ENCODE peak calls at places on chromosome 21, in six cellular contexts. D, T, P, S, Q and C are unnamed samples.

GRCh38 chr21:27799861-27800260 is 833.0 kb upstream of the ADAMTS5 start:
- DNase-seq in D (no peak), T (no peak), P (no peak), S (no peak), Q (no peak), C (no peak)

GRCh38 chr21:34367320-34367935 is 3.6 kb downstream of the KCNE2 start:
- DNase-seq in D (peak; percentile 33), T (peak; percentile 92), P (peak; percentile 36), S (peak; percentile 64), Q (peak; percentile 91), C (peak; percentile 45)

GRCh38 chr21:36910581-36911307 is 55.7 kb downstream of the HLCS start:
- DNase-seq in D (no peak), T (peak; percentile 1), P (no peak), S (no peak), Q (peak; percentile 34), C (peak; percentile 50)

GRCh38 chr21:15062566-15062965 is 2.2 kb downstream of the NRIP1 start:
- DNase-seq in D (no peak), T (peak; percentile 32), P (no peak), S (peak; percentile 23), Q (no peak), C (no peak)

GRCh38 chr21:45505416-45506021 is 36.7 kb downstream of the SLC19A1 start:
- DNase-seq in D (no peak), T (no peak), P (no peak), S (no peak), Q (no peak), C (no peak)

GRCh38 chr21:35005077-35005476 is 44.0 kb downstream of the RUNX1 start:
- DNase-seq in D (no peak), T (peak; percentile 39), P (no peak), S (no peak), Q (no peak), C (no peak)

GRCh38 chr21:15199414-15199813 is 134.6 kb upstream of the NRIP1 start:
- DNase-seq in D (no peak), T (no peak), P (no peak), S (no peak), Q (no peak), C (no peak)

GRCh38 chr21:33234618-33235520 is 5.1 kb downstream of the IFNAR2 start:
- DNase-seq in D (no peak), T (no peak), P (no peak), S (no peak), Q (no peak), C (no peak)

GRCh38 chr21:44374601-44375280 is 21.3 kb downstream of the TRPM2 start:
- DNase-seq in D (no peak), T (no peak), P (no peak), S (no peak), Q (no peak), C (no peak)

GRCh38 chr21:42465008-42465878 is 30.8 kb downstream of the RSPH1 start:
- DNase-seq in D (no peak), T (no peak), P (no peak), S (no peak), Q (no peak), C (no peak)

GRCh38 chr21:33020558-33021100 is 5.1 kb upstream of the OLIG2 start:
- DNase-seq in D (no peak), T (no peak), P (no peak), S (no peak), Q (no peak), C (peak; percentile 33)

GRCh38 chr21:17466166-17466565 is 46.7 kb upstream of the CXADR start:
- DNase-seq in D (no peak), T (peak; percentile 80), P (no peak), S (no peak), Q (peak; percentile 70), C (no peak)

GRCh38 chr21:42474982-42475381 is 21.0 kb downstream of the RSPH1 start:
- DNase-seq in D (no peak), T (no peak), P (no peak), S (no peak), Q (peak; percentile 20), C (peak; percentile 65)

GRCh38 chr21:20424943-20425342 is 573.3 kb upstream of the NCAM2 start:
- DNase-seq in D (no peak), T (no peak), P (no peak), S (no peak), Q (no peak), C (no peak)

GRCh38 chr21:34091607-34092006 is 18.2 kb downstream of the MRPS6 start:
- DNase-seq in D (no peak), T (peak; percentile 32), P (no peak), S (no peak), Q (no peak), C (no peak)

GRCh38 chr21:44867999-44868700 is 5.3 kb downstream of the PTTG1IP start:
- DNase-seq in D (no peak), T (no peak), P (peak; percentile 57), S (peak; percentile 83), Q (no peak), C (no peak)

GRCh38 chr21:31484219-31484618 is 140.2 kb upstream of the TIAM1 start:
- DNase-seq in D (no peak), T (no peak), P (no peak), S (no peak), Q (no peak), C (no peak)

GRCh38 chr21:16535100-16535418 is 805.3 kb downstream of the USP25 start:
- DNase-seq in D (no peak), T (peak; percentile 74), P (no peak), S (no peak), Q (peak; percentile 85), C (peak; percentile 28)

GRCh38 chr21:40689816-40690215 is 157.1 kb downstream of the DSCAM start:
- DNase-seq in D (no peak), T (no peak), P (no peak), S (no peak), Q (no peak), C (no peak)

GRCh38 chr21:45388011-45388521 is 16.9 kb upstream of the COL18A1 start:
- DNase-seq in D (no peak), T (no peak), P (no peak), S (no peak), Q (no peak), C (no peak)

GRCh38 chr21:36949171-36950141 is 17.0 kb downstream of the HLCS start:
- DNase-seq in D (no peak), T (no peak), P (no peak), S (no peak), Q (no peak), C (no peak)

GRCh38 chr21:42570841-42571387 is 57.3 kb downstream of the SLC37A1 start:
- DNase-seq in D (peak; percentile 25), T (no peak), P (no peak), S (no peak), Q (no peak), C (peak; percentile 75)